ENCODE peak calls at places on chromosomes 12 and 14, in ten cellular contexts. One of them, this sample, is unnamed.

GRCh38 chr12:5197127-5197526 is 153.4 kb downstream of the KCNA5 start:
- DNase-seq in tibial artery: no peak
- DNase-seq in stimulated activated CD4-positive, alpha-beta T cell treated with anti-CD3 and anti-CD28 coated beads, Interleukin-12 subunit alpha, Interleukin-12 subunit beta, amount 100 ng/mL, for 4 hours: no peak
- DNase-seq in midbrain: no peak
- DNase-seq in MCF 10A: no peak
- DNase-seq in HTR-8/SVneo: no peak
- DNase-seq in amniotic epithelial cell: peak; percentile 0
- DNase-seq in osteoblast: no peak
- DNase-seq in endodermal cell: no peak
- DNase-seq in cerebellar cortex: no peak
- DNase-seq in this sample: no peak

GRCh38 chr12:30882706-30883105 is 43.8 kb upstream of the TSPAN11 start:
- DNase-seq in MCF 10A: no peak
- DNase-seq in tibial artery: no peak
- DNase-seq in stimulated activated CD4-positive, alpha-beta T cell treated with anti-CD3 and anti-CD28 coated beads, Interleukin-12 subunit alpha, Interleukin-12 subunit beta, amount 100 ng/mL, for 4 hours: no peak
- DNase-seq in amniotic epithelial cell: no peak
- DNase-seq in osteoblast: no peak
- DNase-seq in midbrain: peak; percentile 20
- DNase-seq in HTR-8/SVneo: no peak
- DNase-seq in cerebellar cortex: peak; percentile 76
- DNase-seq in endodermal cell: no peak
- DNase-seq in this sample: no peak

GRCh38 chr14:72636094-72636493 is 257.8 kb downstream of the DPF3 start:
- DNase-seq in endodermal cell: no peak
- DNase-seq in HTR-8/SVneo: no peak
- DNase-seq in cerebellar cortex: no peak
- DNase-seq in amniotic epithelial cell: no peak
- DNase-seq in MCF 10A: no peak
- DNase-seq in stimulated activated CD4-positive, alpha-beta T cell treated with anti-CD3 and anti-CD28 coated beads, Interleukin-12 subunit alpha, Interleukin-12 subunit beta, amount 100 ng/mL, for 4 hours: no peak
- DNase-seq in osteoblast: no peak
- DNase-seq in tibial artery: no peak
- DNase-seq in midbrain: no peak
- DNase-seq in this sample: no peak

GRCh38 chr12:5428332-5429221 is 3.3 kb upstream of the NTF3 start:
- DNase-seq in MCF 10A: no peak
- DNase-seq in endodermal cell: peak; percentile 88
- DNase-seq in amniotic epithelial cell: no peak
- DNase-seq in tibial artery: no peak
- DNase-seq in HTR-8/SVneo: no peak
- DNase-seq in midbrain: peak; percentile 19
- DNase-seq in stimulated activated CD4-positive, alpha-beta T cell treated with anti-CD3 and anti-CD28 coated beads, Interleukin-12 subunit alpha, Interleukin-12 subunit beta, amount 100 ng/mL, for 4 hours: no peak
- DNase-seq in cerebellar cortex: peak; percentile 65
- DNase-seq in osteoblast: no peak
- DNase-seq in this sample: no peak

GRCh38 chr12:57087689-57088441 is 1.0 kb upstream of the NAB2 start:
- DNase-seq in midbrain: peak; percentile 36
- DNase-seq in endodermal cell: peak; percentile 97
- DNase-seq in HTR-8/SVneo: peak; percentile 85
- DNase-seq in osteoblast: peak; percentile 94
- DNase-seq in amniotic epithelial cell: peak; percentile 96
- DNase-seq in tibial artery: peak; percentile 94
- DNase-seq in MCF 10A: peak; percentile 97
- DNase-seq in stimulated activated CD4-positive, alpha-beta T cell treated with anti-CD3 and anti-CD28 coated beads, Interleukin-12 subunit alpha, Interleukin-12 subunit beta, amount 100 ng/mL, for 4 hours: peak; percentile 80
- DNase-seq in cerebellar cortex: peak; percentile 91
- DNase-seq in this sample: peak; percentile 57

GRCh38 chr12:107635139-107635538 is 50.5 kb upstream of the PWP1 start:
- DNase-seq in osteoblast: no peak
- DNase-seq in HTR-8/SVneo: no peak
- DNase-seq in amniotic epithelial cell: peak; percentile 16
- DNase-seq in cerebellar cortex: no peak
- DNase-seq in MCF 10A: no peak
- DNase-seq in midbrain: no peak
- DNase-seq in endodermal cell: peak; percentile 87
- DNase-seq in tibial artery: no peak
- DNase-seq in stimulated activated CD4-positive, alpha-beta T cell treated with anti-CD3 and anti-CD28 coated beads, Interleukin-12 subunit alpha, Interleukin-12 subunit beta, amount 100 ng/mL, for 4 hours: no peak
- DNase-seq in this sample: no peak

GRCh38 chr12:112381421-112381897 is 772 bp downstream of the HECTD4 start:
- DNase-seq in midbrain: peak; percentile 7
- DNase-seq in amniotic epithelial cell: no peak
- DNase-seq in stimulated activated CD4-positive, alpha-beta T cell treated with anti-CD3 and anti-CD28 coated beads, Interleukin-12 subunit alpha, Interleukin-12 subunit beta, amount 100 ng/mL, for 4 hours: peak; percentile 19
- DNase-seq in endodermal cell: peak; percentile 83
- DNase-seq in cerebellar cortex: no peak
- DNase-seq in osteoblast: peak; percentile 87
- DNase-seq in MCF 10A: peak; percentile 34
- DNase-seq in tibial artery: no peak
- DNase-seq in HTR-8/SVneo: peak; percentile 17
- DNase-seq in this sample: peak; percentile 13

GRCh38 chr14:102532204-102532658 is 22.7 kb upstream of the ANKRD9 start:
- DNase-seq in MCF 10A: peak; percentile 87
- DNase-seq in midbrain: no peak
- DNase-seq in amniotic epithelial cell: peak; percentile 91
- DNase-seq in cerebellar cortex: no peak
- DNase-seq in osteoblast: peak; percentile 30
- DNase-seq in stimulated activated CD4-positive, alpha-beta T cell treated with anti-CD3 and anti-CD28 coated beads, Interleukin-12 subunit alpha, Interleukin-12 subunit beta, amount 100 ng/mL, for 4 hours: no peak
- DNase-seq in tibial artery: no peak
- DNase-seq in endodermal cell: no peak
- DNase-seq in HTR-8/SVneo: no peak
- DNase-seq in this sample: no peak

GRCh38 chr12:72699362-72699761 is 427.2 kb downstream of the TRHDE start:
- DNase-seq in MCF 10A: no peak
- DNase-seq in osteoblast: no peak
- DNase-seq in stimulated activated CD4-positive, alpha-beta T cell treated with anti-CD3 and anti-CD28 coated beads, Interleukin-12 subunit alpha, Interleukin-12 subunit beta, amount 100 ng/mL, for 4 hours: no peak
- DNase-seq in tibial artery: no peak
- DNase-seq in endodermal cell: no peak
- DNase-seq in HTR-8/SVneo: no peak
- DNase-seq in cerebellar cortex: no peak
- DNase-seq in midbrain: no peak
- DNase-seq in amniotic epithelial cell: no peak
- DNase-seq in this sample: no peak

GRCh38 chr12:3896851-3897351 is 23.7 kb upstream of the PARP11 start:
- DNase-seq in HTR-8/SVneo: no peak
- DNase-seq in tibial artery: peak; percentile 32
- DNase-seq in endodermal cell: no peak
- DNase-seq in MCF 10A: no peak
- DNase-seq in amniotic epithelial cell: peak; percentile 68
- DNase-seq in osteoblast: no peak
- DNase-seq in cerebellar cortex: no peak
- DNase-seq in midbrain: no peak
- DNase-seq in stimulated activated CD4-positive, alpha-beta T cell treated with anti-CD3 and anti-CD28 coated beads, Interleukin-12 subunit alpha, Interleukin-12 subunit beta, amount 100 ng/mL, for 4 hours: no peak
- DNase-seq in this sample: no peak

GRCh38 chr12:106133136-106134087 is 5.3 kb downstream of the NUAK1 start:
- DNase-seq in endodermal cell: peak; percentile 91
- DNase-seq in HTR-8/SVneo: no peak
- DNase-seq in tibial artery: no peak
- DNase-seq in midbrain: no peak
- DNase-seq in osteoblast: no peak
- DNase-seq in cerebellar cortex: no peak
- DNase-seq in MCF 10A: no peak
- DNase-seq in stimulated activated CD4-positive, alpha-beta T cell treated with anti-CD3 and anti-CD28 coated beads, Interleukin-12 subunit alpha, Interleukin-12 subunit beta, amount 100 ng/mL, for 4 hours: no peak
- DNase-seq in amniotic epithelial cell: peak; percentile 65
- DNase-seq in this sample: no peak

GRCh38 chr12:58046281-58046680 is 104.9 kb downstream of the ATP23 start:
- DNase-seq in tibial artery: no peak
- DNase-seq in stimulated activated CD4-positive, alpha-beta T cell treated with anti-CD3 and anti-CD28 coated beads, Interleukin-12 subunit alpha, Interleukin-12 subunit beta, amount 100 ng/mL, for 4 hours: no peak
- DNase-seq in midbrain: no peak
- DNase-seq in osteoblast: no peak
- DNase-seq in amniotic epithelial cell: no peak
- DNase-seq in MCF 10A: no peak
- DNase-seq in endodermal cell: no peak
- DNase-seq in HTR-8/SVneo: no peak
- DNase-seq in cerebellar cortex: no peak
- DNase-seq in this sample: no peak

GRCh38 chr12:48796976-48797375 is 8.1 kb upstream of the ADCY6 start:
- DNase-seq in HTR-8/SVneo: no peak
- DNase-seq in MCF 10A: no peak
- DNase-seq in stimulated activated CD4-positive, alpha-beta T cell treated with anti-CD3 and anti-CD28 coated beads, Interleukin-12 subunit alpha, Interleukin-12 subunit beta, amount 100 ng/mL, for 4 hours: no peak
- DNase-seq in midbrain: no peak
- DNase-seq in cerebellar cortex: no peak
- DNase-seq in endodermal cell: no peak
- DNase-seq in tibial artery: no peak
- DNase-seq in osteoblast: no peak
- DNase-seq in amniotic epithelial cell: peak; percentile 34
- DNase-seq in this sample: no peak

GRCh38 chr14:93395227-93395626 is 35.5 kb upstream of the UNC79 start:
- DNase-seq in amniotic epithelial cell: no peak
- DNase-seq in cerebellar cortex: no peak
- DNase-seq in osteoblast: no peak
- DNase-seq in midbrain: no peak
- DNase-seq in HTR-8/SVneo: no peak
- DNase-seq in MCF 10A: no peak
- DNase-seq in stimulated activated CD4-positive, alpha-beta T cell treated with anti-CD3 and anti-CD28 coated beads, Interleukin-12 subunit alpha, Interleukin-12 subunit beta, amount 100 ng/mL, for 4 hours: no peak
- DNase-seq in tibial artery: no peak
- DNase-seq in endodermal cell: no peak
- DNase-seq in this sample: no peak

GRCh38 chr14:99117671-99118045 is 154.3 kb downstream of the BCL11B start:
- DNase-seq in HTR-8/SVneo: no peak
- DNase-seq in osteoblast: no peak
- DNase-seq in midbrain: no peak
- DNase-seq in amniotic epithelial cell: no peak
- DNase-seq in MCF 10A: no peak
- DNase-seq in tibial artery: no peak
- DNase-seq in cerebellar cortex: peak; percentile 13
- DNase-seq in stimulated activated CD4-positive, alpha-beta T cell treated with anti-CD3 and anti-CD28 coated beads, Interleukin-12 subunit alpha, Interleukin-12 subunit beta, amount 100 ng/mL, for 4 hours: no peak
- DNase-seq in endodermal cell: peak; percentile 32
- DNase-seq in this sample: no peak

GRCh38 chr12:108313236-108313608 is 25.9 kb downstream of the CMKLR1 start:
- DNase-seq in stimulated activated CD4-positive, alpha-beta T cell treated with anti-CD3 and anti-CD28 coated beads, Interleukin-12 subunit alpha, Interleukin-12 subunit beta, amount 100 ng/mL, for 4 hours: no peak
- DNase-seq in HTR-8/SVneo: no peak
- DNase-seq in endodermal cell: no peak
- DNase-seq in tibial artery: no peak
- DNase-seq in osteoblast: no peak
- DNase-seq in MCF 10A: no peak
- DNase-seq in amniotic epithelial cell: no peak
- DNase-seq in midbrain: no peak
- DNase-seq in cerebellar cortex: no peak
- DNase-seq in this sample: no peak

GRCh38 chr14:94161979-94162378 is 12.1 kb upstream of the PPP4R4 start:
- DNase-seq in osteoblast: no peak
- DNase-seq in midbrain: no peak
- DNase-seq in MCF 10A: peak; percentile 14
- DNase-seq in amniotic epithelial cell: no peak
- DNase-seq in tibial artery: no peak
- DNase-seq in HTR-8/SVneo: no peak
- DNase-seq in stimulated activated CD4-positive, alpha-beta T cell treated with anti-CD3 and anti-CD28 coated beads, Interleukin-12 subunit alpha, Interleukin-12 subunit beta, amount 100 ng/mL, for 4 hours: no peak
- DNase-seq in cerebellar cortex: no peak
- DNase-seq in endodermal cell: no peak
- DNase-seq in this sample: no peak

GRCh38 chr12:103806807-103807206 is 34.2 kb downstream of the NT5DC3 start:
- DNase-seq in cerebellar cortex: no peak
- DNase-seq in amniotic epithelial cell: peak; percentile 98
- DNase-seq in midbrain: no peak
- DNase-seq in endodermal cell: peak; percentile 32
- DNase-seq in tibial artery: no peak
- DNase-seq in stimulated activated CD4-positive, alpha-beta T cell treated with anti-CD3 and anti-CD28 coated beads, Interleukin-12 subunit alpha, Interleukin-12 subunit beta, amount 100 ng/mL, for 4 hours: no peak
- DNase-seq in osteoblast: no peak
- DNase-seq in HTR-8/SVneo: no peak
- DNase-seq in MCF 10A: peak; percentile 27
- DNase-seq in this sample: no peak

GRCh38 chr12:20436367-20436766 is 68.0 kb downstream of the PDE3A start:
- DNase-seq in tibial artery: no peak
- DNase-seq in endodermal cell: no peak
- DNase-seq in MCF 10A: no peak
- DNase-seq in amniotic epithelial cell: peak; percentile 57
- DNase-seq in osteoblast: peak; percentile 36
- DNase-seq in cerebellar cortex: no peak
- DNase-seq in HTR-8/SVneo: no peak
- DNase-seq in midbrain: no peak
- DNase-seq in stimulated activated CD4-positive, alpha-beta T cell treated with anti-CD3 and anti-CD28 coated beads, Interleukin-12 subunit alpha, Interleukin-12 subunit beta, amount 100 ng/mL, for 4 hours: no peak
- DNase-seq in this sample: no peak

GRCh38 chr14:51157012-51157411 is 62.1 kb upstream of the TRIM9 start:
- DNase-seq in tibial artery: no peak
- DNase-seq in stimulated activated CD4-positive, alpha-beta T cell treated with anti-CD3 and anti-CD28 coated beads, Interleukin-12 subunit alpha, Interleukin-12 subunit beta, amount 100 ng/mL, for 4 hours: no peak
- DNase-seq in cerebellar cortex: peak; percentile 21
- DNase-seq in HTR-8/SVneo: peak; percentile 3
- DNase-seq in endodermal cell: no peak
- DNase-seq in MCF 10A: peak; percentile 44
- DNase-seq in osteoblast: peak; percentile 37
- DNase-seq in amniotic epithelial cell: peak; percentile 34
- DNase-seq in midbrain: no peak
- DNase-seq in this sample: no peak

GRCh38 chr12:51943346-51943745 is 8.2 kb upstream of the ACVR1B start:
- DNase-seq in stimulated activated CD4-positive, alpha-beta T cell treated with anti-CD3 and anti-CD28 coated beads, Interleukin-12 subunit alpha, Interleukin-12 subunit beta, amount 100 ng/mL, for 4 hours: no peak
- DNase-seq in midbrain: no peak
- DNase-seq in tibial artery: no peak
- DNase-seq in HTR-8/SVneo: no peak
- DNase-seq in amniotic epithelial cell: no peak
- DNase-seq in cerebellar cortex: no peak
- DNase-seq in MCF 10A: no peak
- DNase-seq in endodermal cell: peak; percentile 17
- DNase-seq in osteoblast: no peak
- DNase-seq in this sample: no peak

GRCh38 chr12:53036802-53037201 is 13.1 kb upstream of the TNS2 start:
- DNase-seq in stimulated activated CD4-positive, alpha-beta T cell treated with anti-CD3 and anti-CD28 coated beads, Interleukin-12 subunit alpha, Interleukin-12 subunit beta, amount 100 ng/mL, for 4 hours: no peak
- DNase-seq in endodermal cell: no peak
- DNase-seq in HTR-8/SVneo: no peak
- DNase-seq in amniotic epithelial cell: no peak
- DNase-seq in osteoblast: no peak
- DNase-seq in cerebellar cortex: no peak
- DNase-seq in MCF 10A: no peak
- DNase-seq in midbrain: no peak
- DNase-seq in tibial artery: no peak
- DNase-seq in this sample: no peak

GRCh38 chr12:43208221-43208620 is 343.8 kb downstream of the ADAMTS20 start:
- DNase-seq in tibial artery: no peak
- DNase-seq in stimulated activated CD4-positive, alpha-beta T cell treated with anti-CD3 and anti-CD28 coated beads, Interleukin-12 subunit alpha, Interleukin-12 subunit beta, amount 100 ng/mL, for 4 hours: no peak
- DNase-seq in midbrain: no peak
- DNase-seq in HTR-8/SVneo: no peak
- DNase-seq in cerebellar cortex: no peak
- DNase-seq in amniotic epithelial cell: no peak
- DNase-seq in MCF 10A: no peak
- DNase-seq in osteoblast: peak; percentile 43
- DNase-seq in endodermal cell: no peak
- DNase-seq in this sample: no peak

GRCh38 chr14:32078794-32079663 is 1.9 kb downstream of the ARHGAP5 start:
- DNase-seq in stimulated activated CD4-positive, alpha-beta T cell treated with anti-CD3 and anti-CD28 coated beads, Interleukin-12 subunit alpha, Interleukin-12 subunit beta, amount 100 ng/mL, for 4 hours: no peak
- DNase-seq in HTR-8/SVneo: no peak
- DNase-seq in cerebellar cortex: peak; percentile 13
- DNase-seq in tibial artery: no peak
- DNase-seq in midbrain: peak; percentile 13
- DNase-seq in MCF 10A: peak; percentile 46
- DNase-seq in endodermal cell: no peak
- DNase-seq in osteoblast: no peak
- DNase-seq in amniotic epithelial cell: peak; percentile 34
- DNase-seq in this sample: no peak

GRCh38 chr14:58072288-58073071 is 79.5 kb downstream of the ARMH4 start:
- DNase-seq in cerebellar cortex: peak; percentile 83
- DNase-seq in stimulated activated CD4-positive, alpha-beta T cell treated with anti-CD3 and anti-CD28 coated beads, Interleukin-12 subunit alpha, Interleukin-12 subunit beta, amount 100 ng/mL, for 4 hours: peak; percentile 7
- DNase-seq in endodermal cell: peak; percentile 86
- DNase-seq in osteoblast: peak; percentile 58
- DNase-seq in midbrain: peak; percentile 64
- DNase-seq in tibial artery: peak; percentile 22
- DNase-seq in amniotic epithelial cell: peak; percentile 68
- DNase-seq in MCF 10A: peak; percentile 79
- DNase-seq in HTR-8/SVneo: peak; percentile 90
- DNase-seq in this sample: no peak

GRCh38 chr12:109714141-109714912 is 702 bp downstream of the FAM222A start:
- DNase-seq in cerebellar cortex: peak; percentile 47
- DNase-seq in stimulated activated CD4-positive, alpha-beta T cell treated with anti-CD3 and anti-CD28 coated beads, Interleukin-12 subunit alpha, Interleukin-12 subunit beta, amount 100 ng/mL, for 4 hours: peak; percentile 61
- DNase-seq in endodermal cell: peak; percentile 95
- DNase-seq in osteoblast: peak; percentile 96
- DNase-seq in HTR-8/SVneo: peak; percentile 50
- DNase-seq in MCF 10A: peak; percentile 29
- DNase-seq in tibial artery: peak; percentile 29
- DNase-seq in amniotic epithelial cell: peak; percentile 46
- DNase-seq in midbrain: peak; percentile 60
- DNase-seq in this sample: peak; percentile 40

GRCh38 chr14:19771895-19772430 is 1.3 kb upstream of the OR4M1 start:
- DNase-seq in cerebellar cortex: no peak
- DNase-seq in MCF 10A: no peak
- DNase-seq in osteoblast: no peak
- DNase-seq in midbrain: no peak
- DNase-seq in endodermal cell: no peak
- DNase-seq in HTR-8/SVneo: no peak
- DNase-seq in stimulated activated CD4-positive, alpha-beta T cell treated with anti-CD3 and anti-CD28 coated beads, Interleukin-12 subunit alpha, Interleukin-12 subunit beta, amount 100 ng/mL, for 4 hours: no peak
- DNase-seq in tibial artery: no peak
- DNase-seq in amniotic epithelial cell: no peak
- DNase-seq in this sample: no peak

GRCh38 chr12:52181757-52182156 is 10.1 kb downstream of the KRT80 start:
- DNase-seq in midbrain: no peak
- DNase-seq in HTR-8/SVneo: peak; percentile 87
- DNase-seq in MCF 10A: peak; percentile 84
- DNase-seq in osteoblast: peak; percentile 99
- DNase-seq in tibial artery: no peak
- DNase-seq in stimulated activated CD4-positive, alpha-beta T cell treated with anti-CD3 and anti-CD28 coated beads, Interleukin-12 subunit alpha, Interleukin-12 subunit beta, amount 100 ng/mL, for 4 hours: no peak
- DNase-seq in cerebellar cortex: no peak
- DNase-seq in endodermal cell: peak; percentile 90
- DNase-seq in amniotic epithelial cell: peak; percentile 71
- DNase-seq in this sample: no peak

This sample was measured in activated effector memory CD4-positive, alpha-beta T cell treated with Interleukin-2 at 50 U/mL for 16 hours.